ENCODE peak calls at places on chromosome 1, in six cellular contexts. M, I, U, K, Y and E are unnamed samples.

GRCh38 chr1:110494522-110495406 is 24.2 kb downstream of the KCNA10 start:
- DNase-seq in U (no peak), M (no peak), K (no peak), Y (no peak), I (no peak), E (no peak)

GRCh38 chr1:216456682-216457081 is 33.4 kb upstream of the USH2A start:
- DNase-seq in U (no peak), I (no peak), Y (no peak), K (peak), M (no peak), E (no peak)

GRCh38 chr1:236568285-236568894 is 35.9 kb downstream of the HEATR1 start:
- DNase-seq in K (peak), I (no peak), Y (no peak), U (no peak), M (no peak), E (no peak)

GRCh38 chr1:217333939-217334338 is 297.0 kb downstream of the GPATCH2 start:
- DNase-seq in I (no peak), K (peak), Y (no peak), U (no peak), M (no peak), E (no peak)

GRCh38 chr1:64147759-64148158 is 55.7 kb upstream of the UBE2U start:
- DNase-seq in I (no peak), K (no peak), Y (no peak), M (no peak), U (no peak), E (no peak)

GRCh38 chr1:151720974-151721787 is at the start of gene RIIAD1:
- DNase-seq in I (no peak), K (peak), M (peak), Y (peak), U (no peak), E (no peak)

GRCh38 chr1:41734201-41734915 is 184.4 kb downstream of the HIVEP3 start:
- DNase-seq in U (no peak), I (no peak), K (no peak), M (no peak), Y (no peak), E (no peak)

GRCh38 chr1:84668185-84668584 is 22.1 kb downstream of the SSX2IP start:
- DNase-seq in Y (peak), K (no peak), I (no peak), M (no peak), U (no peak), E (no peak)

GRCh38 chr1:68624233-68624632 is 127.4 kb upstream of the DEPDC1 start:
- DNase-seq in M (no peak), Y (no peak), U (no peak), I (no peak), K (peak), E (no peak)

GRCh38 chr1:22801753-22802152 is 91.1 kb downstream of the EPHB2 start:
- DNase-seq in Y (no peak), U (no peak), I (no peak), K (no peak), M (no peak), E (no peak)

GRCh38 chr1:46749921-46750404 is 31.0 kb upstream of the EFCAB14 start:
- DNase-seq in Y (no peak), I (no peak), U (no peak), K (no peak), M (no peak), E (no peak)

GRCh38 chr1:85504417-85504816 is 39.5 kb upstream of the DDAH1 start:
- DNase-seq in I (no peak), U (no peak), Y (no peak), K (no peak), M (no peak), E (no peak)

GRCh38 chr1:60017831-60018230 is 55.7 kb downstream of the C1orf87 start:
- DNase-seq in Y (no peak), I (no peak), K (no peak), U (no peak), M (no peak), E (no peak)

GRCh38 chr1:230303069-230303468 is 123.1 kb downstream of the PGBD5 start:
- DNase-seq in M (no peak), Y (peak), U (no peak), K (peak), I (no peak), E (no peak)